ENCODE peak calls at places on chromosomes 12 and 14, in eight cellular contexts. O is stimulated activated CD4-positive, alpha-beta T cell treated with anti-CD3 and anti-CD28 coated beads, TNF-alpha, amount 100 ng/mL, for 24 hours; L is NCI-H748 treated with DMSO at 0.1 percent for 48 hours; R is GDM1; C is activated T-helper 1 cell treated with anti-CD3 and anti-CD28 coated beads, Interleukin-2, amount 50 U/mL, for 16 hours; E is tibial artery; H is naive thymus-derived CD8-positive, alpha-beta T cell; P is effector memory CD8-positive, alpha-beta T cell. Y is an unnamed sample.

GRCh38 chr12:108689314-108690190 is 41.8 kb downstream of the CORO1C start:
- DNase-seq in R (peak; percentile 75), C (no peak), P (no peak), H (peak; percentile 5), E (peak; percentile 79), L (no peak), O (no peak), Y (peak; percentile 27)

GRCh38 chr12:2324375-2324774 is 271.6 kb downstream of the CACNA1C start:
- DNase-seq in E (no peak), C (no peak), L (peak; percentile 55), H (no peak), P (no peak), R (no peak), O (no peak), Y (no peak)

GRCh38 chr14:20215196-20215595 is 8.3 kb upstream of the OR11H6 start:
- DNase-seq in C (no peak), H (no peak), R (no peak), O (no peak), P (no peak), E (no peak), L (no peak), Y (no peak)

GRCh38 chr14:69039287-69039628 is 60.2 kb upstream of the ACTN1 start:
- DNase-seq in E (no peak), L (no peak), R (no peak), H (no peak), C (no peak), P (no peak), O (no peak), Y (peak; percentile 44)

GRCh38 chr14:59310644-59311043 is 122.2 kb downstream of the DAAM1 start:
- DNase-seq in L (no peak), O (no peak), P (no peak), R (no peak), C (no peak), E (no peak), H (no peak), Y (no peak)

GRCh38 chr12:42588981-42589464 is 523 bp downstream of the PRICKLE1 start:
- DNase-seq in O (no peak), H (no peak), P (no peak), L (peak; percentile 39), E (peak; percentile 67), R (no peak), C (no peak), Y (no peak)

GRCh38 chr12:47223848-47224213 is 144.1 kb upstream of the AMIGO2 start:
- DNase-seq in O (no peak), P (no peak), E (no peak), C (no peak), H (no peak), L (no peak), R (no peak), Y (no peak)

GRCh38 chr12:78338054-78338785 is 507.5 kb downstream of the NAV3 start:
- DNase-seq in L (no peak), P (no peak), R (no peak), O (no peak), H (no peak), C (no peak), E (no peak), Y (no peak)

GRCh38 chr12:52079576-52080402 is at the start of gene SMIM41:
- DNase-seq in R (no peak), C (no peak), O (no peak), E (no peak), H (no peak), L (no peak), P (no peak), Y (no peak)

GRCh38 chr12:114311966-114312365 is 94.0 kb downstream of the TBX5 start:
- DNase-seq in C (no peak), L (no peak), P (no peak), E (no peak), R (no peak), H (no peak), O (no peak), Y (no peak)

GRCh38 chr12:8969861-8970411 is 19.4 kb upstream of the KLRG1 start:
- DNase-seq in R (no peak), O (no peak), H (no peak), P (no peak), C (no peak), E (no peak), L (no peak), Y (no peak)

Y was measured in HCT116.